ENCODE peak calls at places on chromosomes 7 and 10, in seven cellular contexts. G is effector memory CD4-positive, alpha-beta T cell; M is sigmoid colon; R is heart left ventricle; P is aorta; H is mucosa of descending colon; T is fibroblast of lung. L is an unnamed sample.

GRCh38 chr7:132603241-132603789 is 27.0 kb upstream of the PLXNA4 start:
- DNase-seq in G (no peak), M (no peak), R (no peak), P (no peak), H (no peak), T (no peak), L (no peak)

GRCh38 chr7:25965405-25966123 is 186.4 kb upstream of the NFE2L3 start:
- DNase-seq in G (no peak), M (no peak), R (no peak), P (no peak), H (peak; percentile 56), T (no peak), L (no peak)

GRCh38 chr7:75565129-75565528 is 73.0 kb downstream of the SPDYE5 start:
- DNase-seq in G (no peak), M (no peak), R (peak; percentile 32), P (peak; percentile 55), H (peak; percentile 20), T (peak; percentile 96), L (no peak)

GRCh38 chr10:58817499-58817898 is 304.8 kb downstream of the BICC1 start:
- DNase-seq in G (no peak), M (no peak), R (no peak), P (no peak), H (no peak), T (no peak), L (no peak)

GRCh38 chr10:112389147-112389822 is 15.4 kb downstream of the ACSL5 start:
- DNase-seq in G (no peak), M (no peak), R (peak; percentile 48), P (peak; percentile 66), H (no peak), T (peak; percentile 49), L (peak; percentile 28)

GRCh38 chr10:118045842-118046490 is 775 bp downstream of the RAB11FIP2 start:
- DNase-seq in G (peak; percentile 3), M (peak; percentile 77), R (peak; percentile 56), P (peak; percentile 67), H (peak; percentile 49), T (peak; percentile 41), L (peak; percentile 36)

GRCh38 chr10:36634916-36635315 is 490.5 kb upstream of the ANKRD30A start:
- DNase-seq in G (no peak), M (no peak), R (no peak), P (no peak), H (no peak), T (peak; percentile 86), L (no peak)

GRCh38 chr7:61576-62360 is 130.6 kb upstream of the FAM20C start:
- DNase-seq in G (no peak), M (peak; percentile 42), R (peak; percentile 12), P (peak; percentile 38), H (no peak), T (no peak), L (no peak)

GRCh38 chr10:70584366-70584765 is 18.2 kb downstream of the PRF1 start:
- DNase-seq in G (no peak), M (peak; percentile 22), R (no peak), P (no peak), H (no peak), T (no peak), L (no peak)

GRCh38 chr7:150361402-150361801 is 7.2 kb upstream of the REPIN1 start:
- DNase-seq in G (no peak), M (peak; percentile 44), R (no peak), P (no peak), H (no peak), T (no peak), L (no peak)

DNA sequence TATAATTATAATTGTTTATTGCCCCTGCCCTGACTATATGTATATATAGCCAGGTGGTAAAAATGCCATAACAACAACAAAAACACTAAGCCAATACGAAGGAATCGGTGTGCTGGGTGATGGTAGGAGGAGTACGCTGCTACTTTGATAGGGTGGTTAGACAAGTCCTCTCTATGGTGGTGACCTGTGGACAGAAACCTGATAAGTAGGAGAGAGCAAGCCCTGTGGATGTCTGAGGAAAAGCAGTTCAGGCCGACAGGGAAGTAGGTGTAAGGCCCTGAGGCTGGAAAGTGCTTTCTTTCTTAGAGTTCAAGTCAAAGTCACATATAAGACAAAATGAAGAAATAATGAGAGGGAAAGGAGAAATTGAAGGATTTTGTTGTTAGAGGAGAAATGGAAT is 823.8 kb upstream of the CELF2 start:
- DNase-seq in G (no peak), M (no peak), R (no peak), P (no peak), H (no peak), T (no peak), L (no peak)
- H3K4me1 ChIP-seq in G (no peaks in the 10 kb centered on the region), M (no peaks in the 10 kb centered on the region), R (no peaks in the 10 kb centered on the region), P (no peaks in the 10 kb centered on the region), H (no peaks in the 10 kb centered on the region), T (no peaks in the 10 kb centered on the region), L (no peaks in the 10 kb centered on the region)

GRCh38 chr7:39951156-39951942 is 1.3 kb downstream of the CDK13 start:
- DNase-seq in G (peak; percentile 49), M (peak; percentile 79), R (peak; percentile 73), P (peak; percentile 73), H (peak; percentile 62), T (peak; percentile 62), L (peak; percentile 60)
- H3K4me3 ChIP-seq in G (peak overlapping the region; percentile 97), M (peak overlapping the region; percentile 84), R (peak overlapping the region; percentile 95), P (peak overlapping the region; percentile 73), H (peak overlapping the region; percentile 76), T (peak overlapping the region; percentile 88), L (peak overlapping the region; percentile 58)

DNA sequence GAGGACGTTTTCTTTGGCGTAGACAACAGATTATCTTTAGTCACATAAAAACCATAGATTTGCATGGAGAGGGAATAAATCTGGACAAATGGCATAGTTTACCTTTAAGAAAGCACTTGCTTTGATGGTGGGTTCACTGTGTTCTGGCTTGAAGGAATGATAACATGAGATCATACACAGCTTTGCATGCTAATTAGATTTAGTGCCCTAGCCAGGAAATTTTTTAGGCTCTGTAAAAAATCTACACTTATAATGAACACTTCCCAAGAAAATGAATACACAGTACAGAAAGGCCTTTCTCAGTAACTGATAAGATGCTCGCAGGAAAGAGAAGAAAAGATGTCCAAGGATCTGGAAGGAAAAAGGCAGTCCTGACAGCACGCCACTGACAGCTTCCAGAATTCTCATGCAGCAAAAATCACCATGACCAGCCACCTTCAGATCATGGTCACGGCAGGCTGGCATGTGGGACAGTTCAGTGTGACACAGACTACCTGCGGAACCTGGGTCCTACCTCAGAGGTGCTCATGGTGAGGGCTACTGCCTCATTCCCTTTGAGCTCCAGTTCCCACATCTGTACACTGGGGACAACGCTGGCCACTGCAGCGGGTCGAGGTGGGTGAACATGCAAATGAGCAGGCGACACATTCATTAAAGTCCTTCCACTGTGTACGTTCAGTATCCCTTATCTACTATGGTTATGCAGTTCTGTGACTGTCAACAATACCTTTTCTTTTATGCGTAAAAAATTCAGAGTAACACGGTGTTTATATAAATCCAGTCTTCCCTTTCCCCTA is 218.5 kb upstream of the AOAH start:
- DNase-seq in G (no peak), M (no peak), R (no peak), P (no peak), H (no peak), T (no peak), L (no peak)
- H3K9me3 ChIP-seq in G (peaks cover 30% of the 10 kb centered on the region), M (peaks cover 13% of the 10 kb centered on the region), R (no peaks in the 10 kb centered on the region), P (peaks cover 2% of the 10 kb centered on the region), H (peaks cover 21% of the 10 kb centered on the region), T (no peaks in the 10 kb centered on the region), L (peaks cover 82% of the 10 kb centered on the region)

DNA sequence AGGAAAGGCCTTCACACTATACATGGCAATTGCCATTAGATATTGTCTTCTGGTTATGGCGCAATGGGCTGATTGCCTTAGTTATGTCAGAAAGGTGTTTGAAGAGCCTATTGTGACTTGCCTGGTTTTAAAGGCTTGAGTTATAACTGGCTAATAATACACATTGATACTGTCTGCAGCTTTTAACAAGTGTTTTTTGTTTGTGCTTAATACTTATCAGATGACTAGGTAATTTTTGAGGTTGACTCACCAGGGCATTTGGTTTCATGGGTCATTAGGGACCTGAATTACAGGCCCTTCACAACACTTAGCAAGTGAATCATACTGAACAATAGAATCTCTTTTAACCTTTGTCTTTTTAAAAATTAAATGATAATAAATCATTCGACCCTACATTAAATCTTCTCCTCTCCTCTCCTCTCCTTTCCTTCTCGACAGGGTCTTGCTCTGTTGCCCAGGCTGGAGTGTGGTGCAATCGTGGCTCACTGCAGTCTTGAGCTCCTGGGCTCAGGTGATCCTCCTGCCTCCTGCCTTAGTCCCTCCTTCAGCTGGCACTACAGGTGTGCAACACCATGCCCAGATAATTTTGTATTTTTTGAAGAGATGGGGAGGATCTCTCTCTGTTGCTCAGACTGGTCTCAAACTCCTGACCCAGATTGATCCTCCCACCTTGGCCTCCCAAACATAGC is 196.3 kb downstream of the JCAD start:
- DNase-seq in G (no peak), M (no peak), R (no peak), P (no peak), H (no peak), T (peak; percentile 98), L (no peak)
- H3K4me1 ChIP-seq in G (no peaks in the 10 kb centered on the region), M (peaks cover 30% of the 10 kb centered on the region), R (no peaks in the 10 kb centered on the region), P (no peaks in the 10 kb centered on the region), H (no peaks in the 10 kb centered on the region), T (peaks cover 12% of the 10 kb centered on the region), L (no peaks in the 10 kb centered on the region)

GRCh38 chr7:82715344-82715743 is 271.8 kb upstream of the CACNA2D1 start:
- DNase-seq in G (no peak), M (no peak), R (no peak), P (no peak), H (no peak), T (no peak), L (no peak)

GRCh38 chr7:82714883-82715282 is 271.3 kb upstream of the CACNA2D1 start:
- DNase-seq in G (no peak), M (no peak), R (no peak), P (no peak), H (no peak), T (no peak), L (no peak)

DNA sequence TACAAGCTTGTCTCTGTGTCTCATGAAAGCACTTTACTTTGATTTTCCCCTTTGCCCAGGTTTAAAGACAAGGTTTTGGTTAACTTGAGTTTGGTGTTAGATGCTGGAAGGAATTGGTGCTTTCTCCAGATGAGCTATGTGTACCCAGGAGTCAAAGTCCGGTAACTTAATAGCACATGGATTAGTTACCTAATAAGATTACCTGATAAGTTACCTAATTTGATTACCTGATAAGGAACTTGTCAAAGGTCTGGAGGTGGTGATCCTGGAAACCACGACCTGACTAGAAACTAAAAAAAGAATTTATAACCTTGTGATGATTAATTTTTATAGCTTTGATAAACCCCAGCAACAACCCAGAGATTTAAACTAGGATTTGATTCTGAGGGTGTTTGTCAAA is 269.9 kb upstream of the CACNA2D1 start:
- DNase-seq in G (no peak), M (no peak), R (no peak), P (no peak), H (no peak), T (no peak), L (no peak)
- H3K4me3 ChIP-seq in G (no peak overlapping the region), M (no peak overlapping the region), R (no peak overlapping the region), P (no peak overlapping the region), H (no peak overlapping the region), T (no peak overlapping the region), L (no peak overlapping the region)

DNA sequence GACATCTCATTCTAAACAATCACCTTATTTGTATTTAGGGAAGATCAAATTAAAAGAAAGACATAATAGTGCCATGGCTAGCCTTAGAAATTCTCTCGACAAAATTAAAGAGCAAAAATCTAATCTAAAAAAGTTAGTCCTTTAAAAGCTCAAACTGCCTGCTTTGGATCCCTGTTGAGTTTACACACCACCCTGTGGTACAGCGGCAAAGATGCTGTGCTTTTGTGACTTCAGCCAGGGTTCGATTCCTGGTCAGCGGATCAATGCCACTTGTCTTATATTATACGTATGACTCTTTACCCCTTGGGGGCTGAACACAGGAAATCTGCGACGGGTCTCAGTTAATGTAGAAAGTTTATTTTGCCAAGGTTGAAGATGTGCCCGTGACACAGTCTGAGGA is 51.3 kb upstream of the VOPP1 start:
- DNase-seq in G (no peak), M (no peak), R (no peak), P (no peak), H (no peak), T (no peak), L (no peak)
- H3K9me3 ChIP-seq in G (no peaks in the 10 kb centered on the region), M (no peaks in the 10 kb centered on the region), R (no peaks in the 10 kb centered on the region), P (no peaks in the 10 kb centered on the region), H (peaks cover 19% of the 10 kb centered on the region), T (no peaks in the 10 kb centered on the region), L (no peaks in the 10 kb centered on the region)

L was measured in naive thymus-derived CD4-positive, alpha-beta T cell.